ENCODE peak calls at places on chromosomes 3 and 15, in five cellular contexts. L is cardiac muscle cell; G is AG04450; C is CD4-positive, alpha-beta T cell; U is HFFc6. I is an unnamed sample.

GRCh38 chr15:69930754-69931153 is 167.0 kb downstream of the TLE3 start:
- DNase-seq in C (no peak), U (no peak), G (no peak), L (no peak), I (no peak)

GRCh38 chr15:77552066-77552465 is 80.6 kb downstream of the LINGO1 start:
- DNase-seq in L (no peak), C (no peak), U (no peak), G (no peak), I (no peak)

GRCh38 chr3:151974067-151974466 is 100.6 kb downstream of the SUCNR1 start:
- DNase-seq in L (peak), C (no peak), U (peak), G (no peak), I (no peak)

GRCh38 chr3:63351159-63352007 is 73.3 kb downstream of the SYNPR start:
- DNase-seq in U (peak), L (peak), G (peak), C (no peak), I (peak)

GRCh38 chr3:190883973-190884832 is 21.7 kb upstream of the GMNC start:
- DNase-seq in C (no peak), L (peak), U (peak), G (peak), I (peak)

GRCh38 chr3:13011369-13012227 is 61.6 kb downstream of the IQSEC1 start:
- DNase-seq in U (no peak), L (no peak), C (peak), G (no peak), I (no peak)

GRCh38 chr3:197465996-197466549 is 89.7 kb downstream of the BDH1 start:
- DNase-seq in L (peak), G (no peak), C (no peak), U (peak), I (no peak)

GRCh38 chr3:81274671-81275070 is 486.8 kb downstream of the GBE1 start:
- DNase-seq in L (peak), G (no peak), C (no peak), U (no peak), I (no peak)

GRCh38 chr15:65303687-65304392 is 637 bp upstream of the RNU5B-1 start:
- DNase-seq in U (peak), C (peak), L (peak), G (peak), I (no peak)

GRCh38 chr3:64099316-64099715 is 76.0 kb upstream of the PSMD6 start:
- DNase-seq in L (no peak), C (no peak), G (no peak), U (no peak), I (no peak)

GRCh38 chr3:113218679-113219040 is 7.3 kb downstream of the BOC start:
- DNase-seq in G (no peak), U (no peak), C (no peak), L (no peak), I (no peak)

GRCh38 chr3:55591893-55592292 is 104.8 kb upstream of the WNT5A start:
- DNase-seq in G (no peak), U (no peak), C (no peak), L (no peak), I (no peak)

GRCh38 chr3:63909431-63909830 is 2.8 kb downstream of the SCAANT1 start:
- DNase-seq in U (peak), L (peak), C (no peak), G (peak), I (no peak)

GRCh38 chr3:153599685-153600084 is 437.7 kb downstream of the RAP2B start:
- DNase-seq in G (peak), U (peak), C (no peak), L (peak), I (peak)

GRCh38 chr3:172939651-172940293 is 189.2 kb downstream of the ECT2 start:
- DNase-seq in C (no peak), U (no peak), L (peak), G (no peak), I (no peak)

GRCh38 chr15:76359152-76359551 is 22.6 kb downstream of the ISL2 start:
- DNase-seq in U (no peak), C (no peak), L (no peak), G (no peak), I (no peak)

GRCh38 chr3:16468114-16469098 is 45.1 kb downstream of the RFTN1 start:
- DNase-seq in C (no peak), U (no peak), G (no peak), L (no peak), I (no peak)

GRCh38 chr15:46853600-46853999 is 863.7 kb upstream of the SEMA6D start:
- DNase-seq in C (no peak), L (no peak), G (no peak), U (no peak), I (no peak)

GRCh38 chr15:90857337-90857736 is 11.1 kb upstream of the FURIN start:
- DNase-seq in L (no peak), G (no peak), C (no peak), U (no peak), I (no peak)

GRCh38 chr15:57821826-57822225 is 115.3 kb downstream of the POLR2M start:
- DNase-seq in C (no peak), U (no peak), G (no peak), L (no peak), I (no peak)

GRCh38 chr15:47507221-47507985 is 209.9 kb upstream of the SEMA6D start:
- DNase-seq in C (no peak), L (no peak), U (no peak), G (no peak), I (no peak)

GRCh38 chr3:30256474-30256873 is 349.9 kb upstream of the TGFBR2 start:
- DNase-seq in G (no peak), U (peak), L (peak), C (no peak), I (no peak)

GRCh38 chr3:124034016-124034808 is 42.3 kb upstream of the ROPN1 start:
- DNase-seq in G (no peak), C (no peak), L (peak), U (no peak), I (no peak)

GRCh38 chr15:71697999-71698398 is 112.4 kb upstream of the NR2E3 start:
- DNase-seq in L (no peak), G (no peak), U (no peak), C (no peak), I (no peak)

GRCh38 chr3:157390713-157391515 is 45.7 kb upstream of the PTX3 start:
- DNase-seq in C (no peak), L (no peak), G (no peak), U (peak), I (no peak)

GRCh38 chr3:117045143-117045542 is 335.6 kb downstream of the TUSC7 start:
- DNase-seq in C (no peak), L (no peak), G (no peak), U (no peak), I (no peak)

GRCh38 chr3:97938444-97938843 is 33.8 kb downstream of the RIOX2 start:
- DNase-seq in U (no peak), L (no peak), G (no peak), C (no peak), I (no peak)

GRCh38 chr3:97935842-97936241 is 36.4 kb downstream of the RIOX2 start:
- DNase-seq in U (no peak), C (no peak), G (no peak), L (no peak), I (no peak)

GRCh38 chr3:97942801-97943546 is 29.3 kb downstream of the RIOX2 start:
- DNase-seq in C (no peak), U (no peak), L (no peak), G (no peak), I (no peak)

GRCh38 chr3:97937205-97937604 is 35.0 kb downstream of the RIOX2 start:
- DNase-seq in C (no peak), L (no peak), U (no peak), G (no peak), I (no peak)

GRCh38 chr3:97940034-97940433 is 32.2 kb downstream of the RIOX2 start:
- DNase-seq in L (no peak), C (no peak), U (no peak), G (no peak), I (no peak)
- TF ChIP-seq CTCF in L (no peak), C (no peak), U (no peak), G (no peak), I (no peak)

DNA sequence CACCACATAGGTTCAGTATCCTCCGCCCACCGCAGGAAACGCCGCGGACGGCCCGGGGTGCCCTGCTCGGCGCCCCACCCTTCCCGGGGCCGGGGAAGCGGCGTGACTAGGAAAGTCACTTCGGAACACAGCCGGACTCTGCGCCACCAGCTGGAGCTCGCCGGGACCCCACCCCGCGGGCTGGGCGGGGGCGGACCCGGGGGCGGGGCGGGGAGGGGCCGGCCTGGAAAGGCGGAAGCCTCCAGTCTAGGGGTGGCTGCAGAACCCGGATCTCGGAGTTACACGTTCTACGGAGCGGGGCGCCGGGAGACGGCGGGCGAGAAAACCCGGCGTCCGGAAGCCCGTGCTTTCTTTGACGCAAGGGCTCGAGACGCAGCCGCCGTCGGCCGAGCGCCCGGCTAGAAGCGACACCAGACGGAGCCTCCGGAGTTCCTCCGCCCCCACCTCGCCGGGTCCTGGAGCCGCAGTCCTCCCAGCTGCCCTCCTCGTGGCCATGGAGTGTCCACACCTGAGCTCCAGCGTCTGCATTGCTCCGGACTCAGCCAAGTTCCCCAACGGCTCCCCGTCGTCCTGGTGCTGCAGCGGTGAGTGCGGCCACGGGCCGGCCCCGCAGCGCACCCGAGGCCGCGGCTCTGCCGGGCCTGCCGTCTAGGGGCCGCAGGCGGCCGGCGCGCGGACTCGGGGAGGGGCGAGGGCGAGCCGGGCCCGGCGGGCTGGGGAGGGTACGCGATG is at the start of gene USP3:
- DNase-seq in U (peak), C (peak), L (peak), G (peak), I (peak)
- TF ChIP-seq CTCF in U (peak), C (peak), L (no peak), G (peak), I (peak)

GRCh38 chr3:70927239-70927638 is 614.8 kb upstream of the MDFIC2 start:
- DNase-seq in C (no peak), U (no peak), G (no peak), L (no peak), I (no peak)

GRCh38 chr3:70926835-70927234 is 614.4 kb upstream of the MDFIC2 start:
- DNase-seq in G (no peak), U (no peak), C (no peak), L (no peak), I (no peak)

GRCh38 chr3:70933105-70933810 is 620.8 kb upstream of the MDFIC2 start:
- DNase-seq in C (no peak), U (no peak), L (no peak), G (no peak), I (no peak)

GRCh38 chr3:70930066-70930465 is 617.6 kb upstream of the MDFIC2 start:
- DNase-seq in U (no peak), G (no peak), C (no peak), L (no peak), I (no peak)
- TF ChIP-seq CTCF in U (no peak), G (no peak), C (no peak), L (no peak), I (no peak)

DNA sequence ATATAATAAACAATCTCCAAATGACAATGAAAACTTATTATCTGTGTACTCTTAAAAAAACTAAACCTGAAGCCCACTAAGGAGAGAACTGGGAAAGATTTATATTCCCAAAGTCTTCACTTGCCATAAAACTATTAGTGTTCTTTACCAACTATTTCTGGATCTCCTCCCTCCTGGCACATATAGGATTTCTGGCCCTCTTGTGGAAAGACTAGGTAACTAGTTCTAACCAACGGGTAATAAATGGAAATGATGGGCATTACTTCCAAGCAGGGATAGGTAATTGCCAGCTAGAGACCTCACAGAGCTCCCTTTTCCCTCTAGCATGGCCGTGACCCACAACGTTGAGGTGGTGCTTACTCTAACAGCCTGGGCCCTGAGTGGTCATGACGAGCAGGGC is 110.1 kb downstream of the DNAH12 start:
- DNase-seq in G (no peak), U (peak), C (no peak), L (peak), I (no peak)
- TF ChIP-seq CTCF in G (peak), U (peak), C (peak), L (peak), I (peak)

DNA sequence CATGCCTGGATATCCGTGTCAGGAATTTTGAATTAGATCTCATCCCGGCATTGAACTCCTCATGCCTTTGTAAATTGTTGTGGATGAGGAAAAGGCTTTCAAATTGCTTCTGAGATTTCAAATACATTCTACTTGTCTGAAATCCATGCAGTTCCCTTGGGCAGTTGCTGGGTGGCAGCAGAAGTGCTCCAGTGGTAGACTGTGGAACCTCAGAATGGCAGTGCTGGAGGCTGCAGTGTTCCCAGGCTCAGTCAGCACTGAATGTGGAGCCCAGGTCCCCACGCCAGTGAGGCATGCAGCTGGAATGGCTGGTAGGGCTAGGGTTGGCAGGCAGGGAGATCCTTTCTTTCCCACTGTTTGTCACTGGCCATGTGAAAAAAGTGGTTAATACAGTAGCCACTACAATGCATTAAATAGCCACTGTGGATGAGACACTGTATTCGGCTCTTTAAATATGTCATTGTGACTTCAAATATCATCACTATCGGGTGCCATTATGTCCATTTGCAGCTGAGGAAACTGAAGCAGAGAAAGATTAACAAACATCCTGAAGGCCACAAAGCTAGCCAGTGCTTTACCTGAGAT is 98.6 kb downstream of the TPRG1 start:
- DNase-seq in C (peak), U (peak), G (peak), L (peak), I (peak)
- TF ChIP-seq CTCF in C (peak), U (peak), G (peak), L (peak), I (peak)

DNA sequence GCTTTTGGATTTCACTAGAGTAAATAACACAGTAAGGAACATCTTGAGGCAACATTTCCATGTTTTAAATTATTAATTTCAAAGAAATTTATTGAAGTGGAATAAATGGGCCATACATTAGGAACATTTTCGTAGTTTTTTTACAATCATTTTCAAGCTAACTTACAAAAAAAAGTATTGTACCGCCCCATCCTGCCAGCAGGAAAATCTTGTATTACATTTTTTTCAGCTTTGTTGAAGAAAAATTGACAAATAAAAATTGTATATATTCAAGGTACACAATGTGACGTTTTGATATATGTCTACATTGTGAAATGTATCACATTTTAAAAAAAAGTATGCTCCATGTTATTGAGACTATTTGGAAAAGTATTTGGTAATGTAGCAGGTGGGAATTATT is 1001.9 kb upstream of the NR2F2 start:
- DNase-seq in C (no peak), U (no peak), G (no peak), L (no peak), I (no peak)
- TF ChIP-seq CTCF in C (no peak), U (peak), G (no peak), L (no peak), I (no peak)

GRCh38 chr3:98185180-98185579 is 18.7 kb downstream of the OR5H15 start:
- DNase-seq in C (no peak), G (no peak), U (no peak), L (no peak), I (no peak)
- TF ChIP-seq CTCF in C (no peak), G (no peak), U (no peak), L (no peak), I (no peak)